ENCODE peak calls at places on chromosomes 5 and 9, in ten cellular contexts. J is mesenchymal stem cell; R is CD4-positive, alpha-beta T cell; C is lower lobe of right lung; D is stimulated activated CD4-positive, alpha-beta T cell treated with anti-CD3 and anti-CD28 coated beads, TNF-alpha, amount 100 ng/mL, for 48 hours; F is fibroblast of lung; M is AML-193; X is A549; U is iris pigment epithelial cell; Y is A673. N is an unnamed sample.

GRCh38 chr5:170769898-170770416 is 13.6 kb upstream of the GABRP start:
- DNase-seq in C (no peak), D (no peak), J (no peak), M (no peak), X (no peak), U (no peak), Y (no peak), R (no peak), F (no peak), N (no peak)

GRCh38 chr9:79672236-79672635 is 100.5 kb downstream of the TLE4 start:
- DNase-seq in J (no peak), M (no peak), X (no peak), C (no peak), D (no peak), R (no peak), Y (no peak), F (no peak), U (no peak), N (no peak)

GRCh38 chr9:76185432-76185831 is 208.8 kb downstream of the RFK start:
- DNase-seq in Y (no peak), C (no peak), U (no peak), F (no peak), R (no peak), X (no peak), M (no peak), D (no peak), J (no peak), N (no peak)

GRCh38 chr5:150644058-150644457 is 3.6 kb downstream of the SYNPO start:
- DNase-seq in X (no peak), J (no peak), D (no peak), M (no peak), U (no peak), F (no peak), R (no peak), Y (no peak), C (no peak), N (no peak)

GRCh38 chr5:179296150-179296821 is 49.0 kb downstream of the ADAMTS2 start:
- DNase-seq in F (no peak), Y (no peak), X (no peak), C (peak), U (no peak), D (no peak), J (no peak), R (no peak), M (no peak), N (no peak)

GRCh38 chr5:39284552-39284951 is 65.2 kb upstream of the FYB1 start:
- DNase-seq in F (no peak), Y (no peak), U (no peak), X (no peak), M (no peak), R (no peak), D (no peak), J (no peak), C (no peak), N (no peak)

GRCh38 chr9:93194584-93194983 is 10.6 kb downstream of the WNK2 start:
- DNase-seq in C (no peak), F (no peak), X (no peak), J (no peak), U (no peak), Y (no peak), R (no peak), D (no peak), M (no peak), N (no peak)

GRCh38 chr5:115888027-115888426 is 46.3 kb downstream of the AP3S1 start:
- DNase-seq in U (peak), D (no peak), Y (peak), R (no peak), M (peak), C (no peak), X (peak), F (peak), J (no peak), N (no peak)

GRCh38 chr5:64165500-64166200 is at the start of gene RNF180:
- DNase-seq in J (peak), U (peak), M (no peak), Y (peak), R (no peak), X (peak), C (peak), D (no peak), F (peak), N (no peak)

GRCh38 chr5:66494437-66494836 is 101.8 kb upstream of the MAST4 start:
- DNase-seq in M (no peak), D (peak), U (no peak), R (no peak), Y (no peak), F (no peak), X (no peak), C (no peak), J (no peak), N (no peak)

GRCh38 chr5:124507688-124508087 is 238.8 kb downstream of the ZNF608 start:
- DNase-seq in D (no peak), Y (no peak), F (no peak), J (no peak), U (no peak), R (no peak), M (no peak), X (no peak), C (no peak), N (no peak)

GRCh38 chr9:123305879-123306278 is 37.5 kb upstream of the STRBP start:
- DNase-seq in M (no peak), U (no peak), J (no peak), X (no peak), R (no peak), D (no peak), C (no peak), F (no peak), Y (no peak), N (no peak)

GRCh38 chr5:175420383-175420782 is 23.6 kb downstream of the DRD1 start:
- DNase-seq in J (no peak), F (no peak), U (no peak), Y (no peak), C (no peak), D (no peak), X (no peak), R (no peak), M (no peak), N (no peak)

GRCh38 chr5:26761040-26761439 is 277.3 kb downstream of the CDH9 start:
- DNase-seq in F (no peak), U (no peak), M (no peak), R (no peak), Y (peak), C (no peak), J (no peak), X (no peak), D (no peak), N (no peak)

GRCh38 chr5:54291498-54291897 is 18.9 kb downstream of the ARL15 start:
- DNase-seq in F (no peak), Y (no peak), C (no peak), D (no peak), J (no peak), R (no peak), U (no peak), M (no peak), X (no peak), N (no peak)

GRCh38 chr5:16736158-16736994 is 119.6 kb upstream of the RETREG1 start:
- DNase-seq in M (no peak), U (peak), C (peak), R (no peak), X (no peak), Y (peak), J (peak), D (no peak), F (peak), N (no peak)

GRCh38 chr5:154997746-154998145 is 15.8 kb upstream of the KIF4B start:
- DNase-seq in Y (peak), M (no peak), D (no peak), R (no peak), U (peak), C (no peak), J (no peak), F (peak), X (no peak), N (no peak)

GRCh38 chr9:99822096-99822595 is 461 bp downstream of the NR4A3 start:
- DNase-seq in Y (no peak), X (no peak), F (no peak), R (no peak), D (peak), J (no peak), U (peak), M (no peak), C (no peak), N (peak)

GRCh38 chr5:147072591-147072990 is 162.2 kb upstream of the STK32A start:
- DNase-seq in M (no peak), F (no peak), C (no peak), D (no peak), Y (no peak), X (no peak), U (no peak), J (no peak), R (no peak), N (no peak)

GRCh38 chr9:133536080-133536479 is 1.6 kb downstream of the ADAMTSL2 start:
- DNase-seq in M (no peak), X (no peak), C (no peak), F (no peak), J (no peak), Y (no peak), U (no peak), D (no peak), R (no peak), N (no peak)

GRCh38 chr5:160199410-160199911 is 29.8 kb upstream of the FABP6 start:
- DNase-seq in F (peak), J (peak), D (peak), C (peak), R (peak), M (peak), U (peak), Y (peak), X (peak), N (peak)

GRCh38 chr9:77215874-77216273 is 38.5 kb downstream of the VPS13A start:
- DNase-seq in X (peak), U (peak), J (peak), C (no peak), M (no peak), Y (peak), F (peak), D (no peak), R (no peak), N (no peak)

GRCh38 chr5:141734501-141735231 is 52.6 kb upstream of the ARAP3 start:
- DNase-seq in Y (peak), F (peak), R (no peak), C (no peak), M (peak), D (peak), J (peak), U (peak), X (peak), N (no peak)

GRCh38 chr9:88355166-88355565 is 33.1 kb upstream of the SPIN1 start:
- DNase-seq in D (no peak), C (no peak), M (no peak), Y (no peak), F (peak), J (no peak), U (peak), R (no peak), X (no peak), N (no peak)

GRCh38 chr5:56569576-56569975 is 245.8 kb upstream of the MAP3K1 start:
- DNase-seq in Y (peak), R (no peak), J (peak), U (peak), F (peak), D (no peak), C (no peak), M (peak), X (no peak), N (no peak)

GRCh38 chr5:106415541-106415940 is 1255.2 kb downstream of the EFNA5 start:
- DNase-seq in U (peak), J (peak), Y (no peak), M (no peak), F (peak), D (no peak), C (no peak), R (no peak), X (no peak), N (no peak)

GRCh38 chr9:98341157-98342102 is 86.0 kb upstream of the TBC1D2 start:
- DNase-seq in J (no peak), X (no peak), R (no peak), C (no peak), U (no peak), F (no peak), D (no peak), M (no peak), Y (no peak), N (no peak)

GRCh38 chr5:99940540-99940939 is 594.6 kb upstream of the FAM174A start:
- DNase-seq in M (no peak), X (no peak), U (no peak), D (no peak), Y (no peak), R (no peak), J (no peak), F (no peak), C (no peak), N (no peak)

GRCh38 chr5:126274819-126275218 is 148.4 kb upstream of the GRAMD2B start:
- DNase-seq in M (no peak), U (no peak), D (no peak), Y (no peak), F (no peak), C (no peak), J (no peak), R (no peak), X (no peak), N (no peak)

GRCh38 chr5:82425591-82425990 is 147.4 kb upstream of the RPS23 start:
- DNase-seq in Y (no peak), R (no peak), F (peak), X (no peak), U (no peak), D (no peak), J (no peak), M (no peak), C (no peak), N (no peak)

GRCh38 chr9:136881691-136882108 is 4.6 kb upstream of the TRAF2 start:
- DNase-seq in M (peak), X (peak), F (peak), R (no peak), U (peak), D (peak), Y (no peak), C (no peak), J (peak), N (peak)

GRCh38 chr5:173926359-173926758 is 38.2 kb downstream of the CPEB4 start:
- DNase-seq in X (no peak), Y (no peak), U (peak), R (no peak), D (no peak), C (no peak), J (peak), F (peak), M (no peak), N (no peak)

GRCh38 chr9:1055156-1055555 is 5.0 kb downstream of the DMRT2 start:
- DNase-seq in M (no peak), Y (no peak), J (no peak), F (no peak), R (no peak), X (no peak), D (no peak), C (no peak), U (no peak), N (no peak)

GRCh38 chr5:150783422-150783928 is 4.9 kb downstream of the SMIM3 start:
- DNase-seq in U (peak), J (peak), X (no peak), C (no peak), F (peak), D (peak), R (peak), Y (peak), M (peak), N (peak)

GRCh38 chr9:38619556-38620447 is 594 bp downstream of the ANKRD18A start:
- DNase-seq in D (peak), X (peak), J (no peak), F (no peak), U (no peak), Y (no peak), M (no peak), C (peak), R (no peak), N (no peak)

GRCh38 chr9:5562806-5563416 is 52.6 kb downstream of the PDCD1LG2 start:
- DNase-seq in J (no peak), F (no peak), D (no peak), X (no peak), M (no peak), Y (no peak), C (no peak), U (no peak), R (no peak), N (no peak)

GRCh38 chr5:134091626-134092121 is 22.8 kb upstream of the TCF7 start:
- DNase-seq in J (no peak), F (no peak), M (no peak), U (no peak), C (no peak), X (no peak), Y (no peak), R (no peak), D (no peak), N (no peak)

GRCh38 chr5:154397652-154398406 is 48.0 kb upstream of the SAP30L start:
- DNase-seq in X (no peak), Y (peak), C (peak), D (no peak), U (no peak), J (no peak), R (no peak), M (no peak), F (no peak), N (no peak)

GRCh38 chr9:126722922-126723806 is 81.7 kb upstream of the ZBTB43 start:
- DNase-seq in M (no peak), F (no peak), R (peak), X (no peak), J (peak), U (peak), D (peak), Y (peak), C (peak), N (peak)